ENCODE peak calls at places on chromosome 11, in seven cellular contexts. V is astrocyte; K is epithelial cell of proximal tubule; G is EH; H is NCI-H1694; L is activated naive CD4-positive, alpha-beta T cell; R is heart right ventricle. A is an unnamed sample.

GRCh38 chr11:104668797-104669463 is 229.3 kb downstream of the CASP12 start:
- DNase-seq in V (peak; percentile 92), K (peak; percentile 59), G (peak; percentile 60), H (no peak), L (no peak), R (no peak), A (peak; percentile 94)

GRCh38 chr11:134236834-134237556 is 12.5 kb downstream of the VPS26B start:
- DNase-seq in V (no peak), K (no peak), G (peak; percentile 58), H (no peak), L (no peak), R (no peak), A (peak; percentile 31)

GRCh38 chr11:36300651-36301050 is 4.6 kb downstream of the PRR5L start:
- DNase-seq in V (peak; percentile 36), K (no peak), G (peak; percentile 28), H (peak; percentile 74), L (no peak), R (peak; percentile 48), A (peak; percentile 17)

GRCh38 chr11:113880966-113881365 is 5.6 kb upstream of the USP28 start:
- DNase-seq in V (no peak), K (no peak), G (no peak), H (no peak), L (no peak), R (no peak), A (no peak)

GRCh38 chr11:62392944-62393628 is 25.7 kb upstream of the SCGB1A1 start:
- DNase-seq in V (no peak), K (no peak), G (no peak), H (no peak), L (no peak), R (no peak), A (no peak)

GRCh38 chr11:45806937-45807791 is 2.2 kb downstream of the SLC35C1 start:
- DNase-seq in V (no peak), K (no peak), G (no peak), H (no peak), L (no peak), R (no peak), A (no peak)

GRCh38 chr11:58392741-58393140 is 13.9 kb downstream of the OR5B3 start:
- DNase-seq in V (no peak), K (no peak), G (no peak), H (no peak), L (no peak), R (no peak), A (peak; percentile 6)

GRCh38 chr11:134098566-134099184 is 29.8 kb downstream of the JAM3 start:
- DNase-seq in V (no peak), K (no peak), G (no peak), H (no peak), L (no peak), R (no peak), A (no peak)

GRCh38 chr11:71502871-71503435 is 24.1 kb upstream of the KRTAP5-7 start:
- DNase-seq in V (no peak), K (no peak), G (no peak), H (no peak), L (no peak), R (no peak), A (no peak)

GRCh38 chr11:35005156-35005780 is 88.8 kb downstream of the PDHX start:
- DNase-seq in V (no peak), K (no peak), G (no peak), H (peak; percentile 60), L (no peak), R (no peak), A (no peak)

GRCh38 chr11:2537896-2538855 is 93.4 kb downstream of the KCNQ1 start:
- DNase-seq in V (no peak), K (no peak), G (no peak), H (no peak), L (no peak), R (no peak), A (no peak)

GRCh38 chr11:115333106-115333505 is 171.1 kb downstream of the CADM1 start:
- DNase-seq in V (peak; percentile 75), K (no peak), G (peak; percentile 52), H (no peak), L (no peak), R (no peak), A (peak; percentile 65)

GRCh38 chr11:4125141-4125540 is 30.5 kb downstream of the RRM1 start:
- DNase-seq in V (no peak), K (no peak), G (peak; percentile 57), H (no peak), L (no peak), R (no peak), A (peak; percentile 10)

GRCh38 chr11:2194877-2195755 is 23.5 kb upstream of the TH start:
- DNase-seq in V (no peak), K (no peak), G (peak; percentile 37), H (no peak), L (peak; percentile 15), R (no peak), A (peak; percentile 6)

GRCh38 chr11:59191899-59192298 is 20.0 kb downstream of the DTX4 start:
- DNase-seq in V (no peak), K (no peak), G (no peak), H (no peak), L (no peak), R (no peak), A (no peak)

GRCh38 chr11:63146586-63146985 is 2.6 kb upstream of the SLC22A24 start:
- DNase-seq in V (no peak), K (no peak), G (no peak), H (no peak), L (no peak), R (no peak), A (no peak)

GRCh38 chr11:116422976-116423375 is 349.8 kb downstream of the BUD13 start:
- DNase-seq in V (no peak), K (no peak), G (no peak), H (no peak), L (no peak), R (no peak), A (no peak)

GRCh38 chr11:63869171-63869591 is 30.3 kb downstream of the MARK2 start:
- DNase-seq in V (no peak), K (no peak), G (no peak), H (no peak), L (no peak), R (no peak), A (no peak)

GRCh38 chr11:61482513-61482912 is 26.0 kb upstream of the LRRC10B start:
- DNase-seq in V (no peak), K (no peak), G (no peak), H (no peak), L (no peak), R (no peak), A (no peak)

GRCh38 chr11:126282742-126283591 is at the start of gene TIRAP:
- DNase-seq in V (peak; percentile 29), K (no peak), G (peak; percentile 69), H (no peak), L (peak; percentile 43), R (peak; percentile 69), A (peak; percentile 42)

GRCh38 chr11:12318791-12319733 is 58.3 kb upstream of the PARVA start:
- DNase-seq in V (peak; percentile 79), K (no peak), G (peak; percentile 90), H (peak; percentile 93), L (no peak), R (no peak), A (peak; percentile 89)

GRCh38 chr11:88552377-88553029 is 215.0 kb upstream of the CTSC start:
- DNase-seq in V (no peak), K (no peak), G (peak; percentile 61), H (peak; percentile 33), L (no peak), R (no peak), A (peak; percentile 55)

GRCh38 chr11:45812581-45813548 is 7.9 kb downstream of the SLC35C1 start:
- DNase-seq in V (no peak), K (no peak), G (no peak), H (no peak), L (no peak), R (no peak), A (no peak)

GRCh38 chr11:8038393-8038792 is 42.6 kb upstream of the TUB start:
- DNase-seq in V (no peak), K (no peak), G (no peak), H (no peak), L (no peak), R (no peak), A (no peak)

GRCh38 chr11:60005360-60005759 is 11.6 kb upstream of the OOSP4B start:
- DNase-seq in V (no peak), K (no peak), G (no peak), H (no peak), L (no peak), R (no peak), A (no peak)

GRCh38 chr11:57761301-57762234 is at the start of gene CTNND1:
- DNase-seq in V (peak; percentile 96), K (peak; percentile 93), G (peak; percentile 98), H (peak; percentile 88), L (no peak), R (peak; percentile 93), A (peak; percentile 98)

GRCh38 chr11:44014968-44015623 is 32.7 kb upstream of the ACCSL start:
- DNase-seq in V (peak; percentile 33), K (no peak), G (peak; percentile 25), H (no peak), L (no peak), R (no peak), A (peak; percentile 65)

GRCh38 chr11:113241190-113242051 is 73.0 kb upstream of the TTC12 start:
- DNase-seq in V (no peak), K (no peak), G (no peak), H (no peak), L (no peak), R (no peak), A (peak; percentile 1)

GRCh38 chr11:8613036-8613435 is 19.0 kb upstream of the STK33 start:
- DNase-seq in V (peak; percentile 2), K (no peak), G (no peak), H (no peak), L (no peak), R (no peak), A (no peak)

GRCh38 chr11:31487848-31488247 is 21.6 kb downstream of the IMMP1L start:
- DNase-seq in V (peak; percentile 52), K (no peak), G (peak; percentile 65), H (peak; percentile 74), L (no peak), R (no peak), A (peak; percentile 73)

GRCh38 chr11:65888163-65888814 is at the start of gene FIBP:
- DNase-seq in V (peak; percentile 92), K (no peak), G (peak; percentile 97), H (peak; percentile 83), L (peak; percentile 87), R (peak; percentile 98), A (peak; percentile 96)

GRCh38 chr11:46743043-46743442 is 24.0 kb downstream of the F2 start:
- DNase-seq in V (no peak), K (no peak), G (no peak), H (no peak), L (no peak), R (no peak), A (no peak)

GRCh38 chr11:927871-928270 is 2.2 kb downstream of the AP2A2 start:
- DNase-seq in V (no peak), K (no peak), G (no peak), H (no peak), L (no peak), R (no peak), A (no peak)

GRCh38 chr11:29328961-29329441 is 687.8 kb downstream of the KCNA4 start:
- DNase-seq in V (peak; percentile 84), K (no peak), G (peak; percentile 82), H (peak; percentile 5), L (no peak), R (no peak), A (peak; percentile 95)

GRCh38 chr11:34366522-34366921 is 8.7 kb upstream of the ABTB2 start:
- DNase-seq in V (no peak), K (no peak), G (no peak), H (no peak), L (no peak), R (no peak), A (no peak)

GRCh38 chr11:17734986-17735822 is 623 bp downstream of the KCNC1 start:
- DNase-seq in V (peak; percentile 64), K (no peak), G (peak; percentile 74), H (no peak), L (no peak), R (peak; percentile 56), A (peak; percentile 69)

A was measured in IMR-90.